ENCODE peak calls at places on chromosomes 2 and 18, in eight cellular contexts. N is HL-60, C is ovary, R is hepatocyte, Z is AG09319, H is HFFc6, P is fibroblast of the aortic adventitia, Y is GM23338. D is an unnamed sample.
A peak's percentile ranks its signal among the peaks of the same experiment; 100 is the strongest.

GRCh38 chr2:99153921-99154604 is 679 bp downstream of the TSGA10 start:
- DNase-seq in H (no peak), Y (peak; percentile 4), Z (no peak), C (no peak), R (no peak), P (peak; percentile 36), N (no peak), D (no peak)

GRCh38 chr2:201432551-201433388 is 18.5 kb downstream of the TRAK2 start:
- DNase-seq in Z (peak; percentile 77), P (peak; percentile 90), H (peak; percentile 15), C (peak; percentile 36), N (no peak), R (no peak), Y (peak; percentile 28), D (no peak)

GRCh38 chr2:16218161-16218560 is 277.8 kb downstream of the MYCN start:
- DNase-seq in Y (no peak), Z (no peak), N (no peak), H (no peak), P (no peak), C (no peak), R (no peak), D (no peak)

GRCh38 chr2:20625920-20626697 is 24.8 kb downstream of the HS1BP3 start:
- DNase-seq in Y (no peak), N (no peak), Z (no peak), H (no peak), P (peak; percentile 46), R (no peak), C (no peak), D (no peak)

GRCh38 chr2:211798868-211799267 is 739.7 kb downstream of the ERBB4 start:
- DNase-seq in Y (peak; percentile 50), H (no peak), Z (no peak), N (no peak), R (no peak), P (no peak), C (no peak), D (no peak)

GRCh38 chr18:13641551-13642439 is 84.6 kb downstream of the FAM210A start:
- DNase-seq in C (peak; percentile 42), H (no peak), N (no peak), R (peak; percentile 43), Y (peak; percentile 72), P (no peak), Z (no peak), D (no peak)

GRCh38 chr2:66673286-66673685 is 238.4 kb downstream of the MEIS1 start:
- DNase-seq in P (no peak), C (no peak), Y (no peak), H (no peak), Z (no peak), R (no peak), N (no peak), D (no peak)

GRCh38 chr2:197575987-197576386 is 60.1 kb downstream of the MOB4 start:
- DNase-seq in H (peak; percentile 1), N (no peak), P (peak; percentile 41), R (peak; percentile 33), Y (no peak), Z (no peak), C (peak; percentile 19), D (no peak)

GRCh38 chr2:8475349-8476045 is 206.4 kb upstream of the ID2 start:
- DNase-seq in P (no peak), Y (peak; percentile 40), Z (no peak), C (no peak), R (peak; percentile 87), H (no peak), N (no peak), D (peak; percentile 70)

GRCh38 chr2:86499326-86499725 is 58.2 kb downstream of the KDM3A start:
- DNase-seq in P (no peak), C (no peak), N (no peak), Y (no peak), R (no peak), Z (no peak), H (no peak), D (no peak)

GRCh38 chr2:237691908-237692600 is 64.7 kb downstream of the LRRFIP1 start:
- DNase-seq in C (peak; percentile 97), P (peak; percentile 80), Y (peak; percentile 98), H (peak; percentile 82), N (no peak), R (peak; percentile 97), Z (peak; percentile 79), D (peak; percentile 97)

GRCh38 chr2:99198103-99198841 is 17.3 kb downstream of the MRPL30 start:
- DNase-seq in Z (no peak), Y (no peak), R (peak; percentile 9), P (no peak), C (no peak), N (no peak), H (no peak), D (no peak)

GRCh38 chr18:36127866-36128845 is 984 bp downstream of the SLC39A6 start:
- DNase-seq in N (no peak), Y (peak; percentile 52), C (no peak), H (peak; percentile 12), P (peak; percentile 40), Z (no peak), R (peak; percentile 46), D (peak; percentile 11)

GRCh38 chr2:161871113-161871512 is 202.9 kb downstream of the DPP4 start:
- DNase-seq in C (no peak), P (no peak), H (no peak), Y (no peak), R (no peak), Z (no peak), N (no peak), D (no peak)

DNA sequence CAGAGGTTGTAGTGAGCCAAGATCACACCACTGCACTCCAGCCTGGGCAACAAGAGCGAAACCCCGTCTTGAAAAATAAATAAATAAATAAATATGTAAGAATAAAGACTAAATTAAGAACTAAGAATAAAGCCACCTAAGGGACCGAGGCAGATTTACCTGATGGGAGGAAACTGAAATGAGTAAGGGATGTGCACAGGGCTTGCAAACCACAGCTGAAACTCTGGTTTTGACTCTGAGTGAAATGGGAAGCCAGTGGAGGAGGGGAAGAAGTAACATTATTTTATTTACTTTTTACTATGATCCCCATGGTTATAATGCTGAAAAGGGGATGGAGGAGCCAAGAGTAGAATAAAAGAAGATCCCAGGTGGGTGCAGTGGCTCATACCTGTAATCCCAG is 107.3 kb downstream of the CABYR start:
- DNase-seq in Y (no peak), P (no peak), C (no peak), R (no peak), H (no peak), Z (no peak), N (no peak), D (peak; percentile 78)
- TF ChIP-seq CTCF in Y (no peak), P (no peak), C (no peak), R (no peak), H (no peak), Z (no peak), N (no peak), D (no peak)

DNA sequence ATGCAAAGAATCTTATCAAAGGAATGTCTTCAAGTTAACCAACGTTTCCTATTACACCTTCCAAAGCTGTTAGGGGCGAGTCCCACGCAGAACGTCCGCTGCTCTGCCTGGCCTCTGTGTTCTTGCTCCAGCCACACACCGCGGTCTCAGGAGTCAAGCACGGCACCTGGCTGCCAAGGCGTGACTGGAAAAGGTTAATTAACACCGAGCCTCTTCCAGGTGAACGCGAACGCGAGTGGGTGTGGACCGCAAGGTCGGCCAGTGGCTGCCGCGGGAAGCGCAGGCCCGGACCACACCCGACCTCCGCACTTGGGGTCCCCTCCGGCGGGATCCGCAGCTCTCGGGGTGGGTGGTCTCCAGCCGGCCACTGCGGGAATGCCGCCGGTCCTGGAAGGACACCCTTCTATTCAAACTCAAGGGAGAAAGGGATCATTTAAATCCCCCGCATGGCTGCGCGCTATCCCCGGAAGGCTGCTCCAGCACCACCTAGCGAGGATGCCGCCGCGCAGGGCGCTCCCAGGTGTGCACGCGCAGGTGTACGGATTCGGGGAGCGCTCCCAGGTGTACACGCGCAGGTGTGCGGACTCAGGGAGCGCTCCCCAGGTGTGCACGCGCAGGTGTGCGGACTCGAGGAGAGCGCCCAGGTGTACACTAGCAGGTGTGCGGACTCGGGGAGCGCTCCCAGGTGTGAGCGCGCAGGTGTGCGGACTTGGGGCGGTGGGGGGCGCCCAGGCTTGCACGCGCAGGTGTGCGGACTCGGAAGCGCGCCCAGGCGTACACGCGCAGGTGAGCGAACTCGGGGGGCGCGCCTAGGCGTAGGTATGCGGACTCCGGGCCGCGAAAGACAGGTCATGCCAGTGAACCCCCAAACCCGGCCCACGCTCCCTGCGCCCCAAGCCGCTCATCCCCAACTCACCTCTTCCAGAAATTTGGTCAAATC is 662 bp downstream of the CYB5A start:
- DNase-seq in P (peak; percentile 22), N (no peak), H (no peak), Y (peak; percentile 85), C (no peak), R (peak; percentile 86), Z (no peak), D (peak; percentile 7)
- TF ChIP-seq CTCF in P (no peak), N (no peak), H (peak; percentile 1), Y (no peak), C (no peak), R (peak; percentile 45), Z (peak; percentile 7), D (no peak)

GRCh38 chr2:160432633-160433032 is 61.0 kb downstream of the RBMS1 start:
- DNase-seq in R (no peak), N (no peak), P (peak; percentile 72), H (peak; percentile 76), Z (no peak), Y (peak; percentile 54), C (no peak), D (no peak)
- TF ChIP-seq CTCF in R (no peak), N (no peak), P (no peak), H (peak; percentile 65), Z (no peak), Y (peak; percentile 47), C (no peak), D (no peak)

DNA sequence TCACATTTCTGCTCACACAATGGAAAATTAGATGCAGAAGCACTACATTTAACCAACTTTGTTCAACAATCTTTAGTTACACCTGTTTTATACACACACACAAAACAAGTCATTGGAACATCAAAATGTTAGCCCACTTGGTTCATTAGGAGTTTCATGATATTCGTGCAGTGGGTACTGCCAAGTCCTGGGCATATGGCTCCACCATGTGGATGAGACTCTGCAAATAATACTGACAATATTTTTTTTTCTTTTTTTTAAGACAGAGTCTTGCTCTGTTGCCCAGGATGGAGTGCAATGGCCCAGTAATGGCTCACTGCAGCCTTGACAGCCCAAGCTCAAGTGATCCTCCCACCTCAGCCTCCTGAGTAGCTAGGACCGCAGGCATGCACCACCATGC is 34.5 kb upstream of the GRB14 start:
- DNase-seq in R (no peak), P (peak; percentile 56), Z (no peak), Y (peak; percentile 5), N (no peak), H (no peak), C (no peak), D (no peak)
- TF ChIP-seq CTCF in R (no peak), P (peak; percentile 2), Z (peak; percentile 12), Y (peak; percentile 22), N (no peak), H (peak; percentile 39), C (no peak), D (no peak)